ENCODE peak calls at places on chromosomes 7 and 10, in eight cellular contexts. G, A, Z, W, P, R, Q and F are unnamed samples.
A peak's percentile ranks its signal among the peaks of the same experiment; 100 is the strongest.

GRCh38 chr7:6658618-6659345 is 21.7 kb downstream of the ZNF316 start:
- DNase-seq in G (no peak), R (peak; percentile 7), W (no peak), Z (no peak), Q (no peak), A (no peak), P (peak; percentile 73), F (no peak)

GRCh38 chr10:93916257-93917063 is 22.7 kb downstream of the SLC35G1 start:
- DNase-seq in G (peak; percentile 22), P (peak; percentile 34), A (peak; percentile 11), W (peak; percentile 71), Q (peak; percentile 64), Z (peak; percentile 39), R (peak; percentile 18), F (peak; percentile 56)

GRCh38 chr10:60594476-60595051 is 183.7 kb upstream of the CDK1 start:
- DNase-seq in G (no peak), Z (no peak), R (peak; percentile 19), Q (peak; percentile 66), P (no peak), A (no peak), W (peak; percentile 73), F (no peak)

GRCh38 chr7:19707240-19707639 is 1.6 kb downstream of the POLR1F start:
- DNase-seq in W (no peak), P (no peak), G (no peak), A (no peak), Z (no peak), Q (no peak), R (no peak), F (no peak)

GRCh38 chr10:541750-542371 is 147.6 kb downstream of the DIP2C start:
- DNase-seq in G (no peak), W (no peak), A (peak; percentile 93), Q (no peak), R (no peak), Z (no peak), P (no peak), F (no peak)

GRCh38 chr10:58473966-58474365 is 38.7 kb upstream of the BICC1 start:
- DNase-seq in A (no peak), Z (no peak), W (peak; percentile 38), R (no peak), G (no peak), Q (no peak), P (no peak), F (peak; percentile 36)

GRCh38 chr7:116271980-116272886 is 61.9 kb downstream of the TES start:
- DNase-seq in W (peak; percentile 96), R (no peak), Q (no peak), Z (no peak), G (peak; percentile 85), P (peak; percentile 7), A (no peak), F (peak; percentile 69)

GRCh38 chr10:97590082-97590747 is 694 bp downstream of the C10orf62 start:
- DNase-seq in W (no peak), R (no peak), Z (no peak), G (no peak), P (peak; percentile 4), Q (no peak), A (no peak), F (no peak)

GRCh38 chr7:44057849-44058758 is 7.3 kb downstream of the PGAM2 start:
- DNase-seq in Q (no peak), Z (no peak), P (no peak), A (peak; percentile 48), W (no peak), R (no peak), G (no peak), F (no peak)

GRCh38 chr7:14835399-14835798 is 67.2 kb downstream of the DGKB start:
- DNase-seq in Z (no peak), G (no peak), W (no peak), R (no peak), Q (no peak), P (no peak), A (no peak), F (no peak)

GRCh38 chr10:50384839-50385238 is 133.5 kb upstream of the ASAH2 start:
- DNase-seq in P (no peak), G (no peak), W (no peak), A (no peak), Z (no peak), R (no peak), Q (no peak), F (no peak)

GRCh38 chr10:50379652-50380051 is 128.3 kb upstream of the ASAH2 start:
- DNase-seq in A (no peak), R (no peak), P (no peak), Q (no peak), W (no peak), Z (no peak), G (no peak), F (no peak)

GRCh38 chr10:50381637-50382036 is 130.3 kb upstream of the ASAH2 start:
- DNase-seq in W (no peak), A (no peak), G (no peak), Q (no peak), Z (no peak), P (no peak), R (no peak), F (no peak)

GRCh38 chr10:50384238-50384637 is 132.9 kb upstream of the ASAH2 start:
- DNase-seq in W (no peak), A (no peak), P (no peak), Z (no peak), G (no peak), Q (no peak), R (no peak), F (no peak)

GRCh38 chr10:50382576-50383023 is 131.3 kb upstream of the ASAH2 start:
- DNase-seq in Q (no peak), W (no peak), P (no peak), Z (no peak), A (no peak), G (no peak), R (no peak), F (no peak)
- H3K4me1 ChIP-seq in Q (peaks cover 37% of the 10 kb centered on the region), W (no peaks in the 10 kb centered on the region), P (no peaks in the 10 kb centered on the region), Z (peaks cover 7% of the 10 kb centered on the region), A (peaks cover 8% of the 10 kb centered on the region), G (no peaks in the 10 kb centered on the region), R (no peaks in the 10 kb centered on the region), F (no peaks in the 10 kb centered on the region)

GRCh38 chr7:593324-594115 is 73.9 kb upstream of the PDGFA start:
- DNase-seq in G (no peak), A (no peak), Z (no peak), Q (no peak), R (no peak), P (no peak), W (no peak), F (no peak)
- TF ChIP-seq CTCF in G (no peak), A (no peak), Z (no peak), Q (no peak), R (no peak), P (no peak), W (no peak), F (no peak)

GRCh38 chr10:92354587-92354986 is 63.6 kb downstream of the MARCHF5 start:
- DNase-seq in P (no peak), A (no peak), W (no peak), Q (peak; percentile 50), Z (no peak), G (no peak), R (no peak), F (no peak)

GRCh38 chr10:92356041-92356440 is 65.1 kb downstream of the MARCHF5 start:
- DNase-seq in W (no peak), A (no peak), R (no peak), Q (no peak), G (no peak), Z (no peak), P (no peak), F (no peak)

DNA sequence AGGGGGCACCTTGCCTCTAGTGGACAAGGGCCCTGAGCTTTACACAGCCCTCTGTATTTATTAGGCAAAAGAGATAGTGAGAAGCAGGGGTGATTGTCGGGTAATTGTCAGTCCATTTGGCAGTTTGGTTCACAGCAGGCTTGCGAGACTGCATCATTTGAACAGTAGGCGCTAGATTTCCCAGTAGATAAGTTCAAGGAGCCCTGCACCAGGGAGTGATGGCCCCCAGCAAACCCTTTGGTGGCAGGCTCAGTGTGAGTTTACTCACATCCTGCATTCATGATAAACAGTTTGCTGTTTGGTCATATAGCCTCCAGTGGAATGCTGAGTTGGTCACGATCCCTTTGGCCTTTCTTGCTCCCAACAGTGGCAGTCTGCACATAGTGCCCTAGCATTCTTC is 59.4 kb downstream of the MARCHF5 start:
- DNase-seq in W (no peak), A (no peak), Z (no peak), G (no peak), P (no peak), Q (no peak), R (no peak), F (no peak)
- TF ChIP-seq EZH2phosphoT487 in W (no peak), A (no peak), Z (no peak), G (no peak), P (no peak), Q (no peak), R (no peak), F (no peak)

DNA sequence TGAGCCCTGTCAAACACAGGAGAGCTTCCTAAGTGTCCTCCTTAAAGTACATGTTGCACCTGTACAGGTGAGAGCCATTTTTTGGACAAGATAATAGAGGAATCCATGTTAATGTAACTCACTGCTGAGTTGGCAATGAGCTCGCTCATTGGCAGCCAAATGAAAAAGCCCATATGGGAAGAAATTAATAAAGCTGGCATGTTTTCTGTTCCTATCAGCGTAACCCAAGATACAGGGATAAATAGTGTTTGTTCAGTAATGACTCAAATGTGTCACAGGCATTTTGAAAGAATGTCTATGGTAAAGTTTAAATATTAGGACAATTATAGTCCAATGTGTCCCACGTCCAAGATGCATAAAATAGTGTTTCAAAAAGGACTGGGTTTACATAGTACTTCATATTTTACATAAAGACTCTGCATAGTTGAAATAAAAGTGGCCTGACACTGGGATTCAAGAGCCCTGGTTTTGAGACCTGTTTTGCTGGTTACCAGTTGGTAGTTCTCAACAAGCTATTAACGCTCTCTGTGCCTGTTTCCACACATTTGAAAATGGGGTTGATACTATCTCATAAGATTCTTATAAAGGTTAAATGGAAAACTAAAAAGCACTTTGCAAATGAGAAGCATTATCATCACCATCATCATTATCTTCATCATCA is 49.1 kb downstream of the MTURN start:
- DNase-seq in R (no peak), G (no peak), Q (no peak), W (peak; percentile 58), A (no peak), Z (no peak), P (no peak), F (no peak)
- H3K4me1 ChIP-seq in R (peaks cover 8% of the 10 kb centered on the region), G (no peaks in the 10 kb centered on the region), Q (no peaks in the 10 kb centered on the region), W (peaks cover 11% of the 10 kb centered on the region), A (peaks cover 13% of the 10 kb centered on the region), Z (peaks cover 7% of the 10 kb centered on the region), P (no peaks in the 10 kb centered on the region), F (no peaks in the 10 kb centered on the region)